ENCODE peak calls at places on chromosomes 4 and X, in four cellular contexts. L is A549, T is HepG2, M is K562. B is an unnamed sample.

GRCh38 chrX:73850124-73851013 is 287.4 kb downstream of the CHIC1 start:
- DNase-seq in L (peak), T (peak), M (peak), B (no peak)

GRCh38 chr4:94758700-94759399 is 1.1 kb downstream of the BMPR1B start:
- DNase-seq in L (peak), T (no peak), M (no peak), B (no peak)

GRCh38 chr4:69882150-69882549 is 22.2 kb upstream of the SULT1E1 start:
- DNase-seq in L (no peak), T (no peak), M (no peak), B (no peak)

GRCh38 chr4:186149872-186150271 is 41.5 kb upstream of the CYP4V2 start:
- DNase-seq in L (peak), T (peak), M (peak), B (peak)

GRCh38 chr4:25888781-25889180 is 25.2 kb upstream of the SMIM20 start:
- DNase-seq in L (no peak), T (no peak), M (no peak), B (no peak)

GRCh38 chr4:74188912-74189311 is 31.0 kb downstream of the MTHFD2L start:
- DNase-seq in L (no peak), T (no peak), M (no peak), B (no peak)

GRCh38 chrX:14941301-14941700 is 68.1 kb downstream of the MOSPD2 start:
- DNase-seq in L (no peak), T (no peak), M (no peak), B (no peak)

GRCh38 chrX:149073464-149073863 is 431.6 kb downstream of the IDS start:
- DNase-seq in L (no peak), T (no peak), M (no peak), B (no peak)

GRCh38 chr4:3043272-3044020 is 30.9 kb downstream of the HTT-AS start:
- DNase-seq in L (no peak), T (no peak), M (no peak), B (no peak)

GRCh38 chrX:45712067-45712466 is 511.4 kb upstream of the DIPK2B start:
- DNase-seq in L (no peak), T (no peak), M (no peak), B (no peak)

GRCh38 chrX:79161655-79162054 is 17.2 kb downstream of the GPR174 start:
- DNase-seq in L (no peak), T (no peak), M (no peak), B (no peak)

GRCh38 chr4:87081826-87082225 is 138.6 kb downstream of the KLHL8 start:
- DNase-seq in L (no peak), T (no peak), M (no peak), B (no peak)

GRCh38 chr4:140152760-140153418 is 1.1 kb downstream of the MAML3 start:
- DNase-seq in L (no peak), T (no peak), M (peak), B (peak)

GRCh38 chrX:31213941-31214340 is 142.1 kb upstream of the FTHL17 start:
- DNase-seq in L (no peak), T (no peak), M (peak), B (no peak)

GRCh38 chrX:49041683-49042529 is 1.3 kb downstream of the TFE3 start:
- DNase-seq in L (peak), T (no peak), M (peak), B (no peak)

GRCh38 chrX:54825716-54826428 is 18.3 kb downstream of the MAGED2 start:
- DNase-seq in L (peak), T (no peak), M (no peak), B (no peak)

GRCh38 chr4:93828332-93828829 is at the start of gene ATOH1:
- DNase-seq in L (peak), T (no peak), M (no peak), B (no peak)

GRCh38 chr4:79820427-79820826 is 252.6 kb downstream of the ANTXR2 start:
- DNase-seq in L (no peak), T (no peak), M (no peak), B (no peak)

DNA sequence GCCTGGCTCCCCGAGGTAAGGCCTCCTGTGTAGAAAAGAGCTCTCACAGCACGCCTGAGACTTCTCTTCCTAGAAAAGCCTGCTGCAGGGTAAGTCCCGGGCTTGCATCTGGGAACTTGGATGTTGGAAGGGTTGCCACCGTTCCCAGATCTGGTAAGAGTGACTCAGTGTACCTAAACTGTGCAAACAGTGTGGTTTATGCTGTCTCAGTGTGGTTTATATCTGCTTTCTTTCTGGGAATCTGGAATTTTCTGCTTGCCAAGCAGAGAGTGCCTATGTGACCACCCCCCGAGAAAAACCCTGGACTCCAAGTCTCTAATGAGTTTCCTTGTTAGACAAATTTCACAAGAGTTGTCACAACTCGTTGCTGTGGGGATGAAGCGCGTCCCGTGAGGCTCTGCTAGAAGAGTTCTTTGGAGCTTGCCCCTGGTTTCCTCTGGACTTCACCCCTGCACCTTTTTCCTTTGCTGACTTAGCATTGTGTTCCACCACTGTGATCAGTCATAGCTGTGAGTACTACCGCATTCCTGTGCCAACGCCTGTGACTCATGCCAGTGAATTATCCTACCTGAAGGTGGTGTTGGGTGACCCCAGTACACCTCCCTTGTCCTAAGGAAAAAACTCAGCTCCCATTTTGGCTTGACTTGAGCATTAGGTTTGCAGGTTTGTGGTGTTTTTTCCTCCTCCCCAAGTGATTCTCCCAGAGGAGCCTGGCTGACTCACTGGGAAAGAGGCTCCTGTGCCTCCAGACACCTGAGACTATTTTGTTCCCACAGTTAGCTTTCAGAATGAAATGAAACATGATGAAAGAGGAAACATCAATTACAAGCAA is 14.5 kb downstream of the SLC2A9 start:
- DNase-seq in L (peak), T (peak), M (no peak), B (no peak)
- TF ChIP-seq PHF8 in L (no peak), T (no peak), M (no peak), B (no peak)

DNA sequence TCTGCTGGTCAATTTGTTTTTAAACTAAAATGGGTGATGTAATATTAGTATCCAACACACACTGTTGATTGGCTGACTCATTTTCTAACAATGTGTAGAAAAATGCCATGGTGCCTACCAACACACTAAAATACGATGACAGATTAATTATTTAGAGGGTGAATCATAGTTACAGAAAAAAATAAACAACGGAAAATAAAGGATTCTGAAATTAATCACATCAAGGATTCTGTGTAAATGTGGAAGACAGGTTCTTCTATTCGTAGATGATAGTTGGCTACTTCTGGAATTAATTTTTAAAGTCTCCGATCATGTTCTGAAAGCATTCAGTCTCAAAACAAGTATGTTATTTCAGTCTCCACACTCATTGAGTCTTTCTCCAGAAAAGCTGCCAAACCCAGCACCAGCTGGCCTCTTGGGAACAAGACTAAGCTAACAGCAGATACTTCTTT is 8.2 kb upstream of the IQCM start:
- DNase-seq in L (peak), T (no peak), M (no peak), B (no peak)
- TF ChIP-seq PHF8 in L (no peak), T (no peak), M (no peak), B (no peak)

DNA sequence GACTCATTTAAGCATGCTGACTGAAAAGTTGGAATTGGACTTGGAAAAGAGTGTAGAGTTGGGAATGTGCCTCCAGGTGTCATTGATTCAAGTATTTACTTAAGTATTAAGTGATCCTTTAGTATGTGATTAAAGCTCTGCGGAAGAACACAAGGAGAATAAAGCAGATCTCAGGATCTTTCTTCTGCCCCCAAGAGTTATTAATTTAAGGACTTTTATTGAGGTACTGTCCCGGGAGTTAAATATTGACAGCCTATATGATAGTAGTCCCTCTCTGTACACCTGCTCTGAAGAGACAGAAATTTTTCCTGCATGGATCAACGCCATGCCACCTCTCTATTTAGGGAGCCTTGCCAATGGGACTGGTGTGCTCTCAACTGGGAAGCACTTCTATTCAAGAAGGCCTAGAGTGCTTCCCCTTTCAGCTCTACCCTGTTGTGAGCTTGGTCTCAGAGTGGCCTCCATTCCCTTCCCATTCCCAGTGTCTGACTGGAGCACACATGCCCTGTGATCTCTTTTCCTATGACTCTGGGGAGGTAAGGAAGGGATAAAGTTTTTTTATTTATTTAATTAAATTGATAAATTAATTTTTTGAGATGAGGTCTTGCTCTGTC is 75.9 kb downstream of the SHISA3 start:
- DNase-seq in L (no peak), T (no peak), M (no peak), B (no peak)
- TF ChIP-seq PHF8 in L (no peak), T (no peak), M (no peak), B (no peak)

DNA sequence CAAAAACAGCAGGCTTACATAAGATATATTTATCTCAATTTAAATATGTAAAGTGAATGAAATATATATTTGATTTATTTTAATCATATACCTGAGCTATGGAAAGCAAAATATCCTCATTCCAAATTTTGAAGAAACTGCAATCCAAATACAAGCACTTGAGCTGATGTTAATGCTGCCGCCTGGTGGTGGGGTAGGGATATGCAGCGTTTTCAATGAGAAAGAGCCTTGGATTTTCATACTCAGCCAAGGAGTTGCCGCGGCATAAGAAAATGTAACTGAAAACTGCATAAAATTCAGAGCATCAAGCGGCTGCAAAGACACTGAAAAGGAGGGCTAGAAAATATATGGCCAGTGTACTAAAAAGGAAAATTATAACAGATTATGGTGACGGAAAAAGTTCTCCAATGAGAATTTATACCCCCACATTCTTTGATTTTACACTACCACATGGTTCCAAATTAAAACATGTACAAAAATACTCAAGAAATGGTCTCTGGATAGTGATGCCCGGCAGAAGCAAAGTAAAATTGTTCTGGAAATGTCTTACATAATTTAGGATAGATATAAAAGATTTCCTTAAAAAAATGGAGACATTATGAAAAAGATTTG is 660.3 kb upstream of the PITX2 start:
- DNase-seq in L (peak), T (peak), M (peak), B (peak)
- TF ChIP-seq PHF8 in L (no peak), T (no peak), M (no peak), B (no peak)

GRCh38 chr4:10079951-10080873 is 36.4 kb downstream of the WDR1 start:
- DNase-seq in L (no peak), T (no peak), M (no peak), B (no peak)
- TF ChIP-seq PHF8 in L (no peak), T (no peak), M (no peak), B (no peak)

GRCh38 chr4:82555279-82555678 is 6.5 kb downstream of the TMEM150C start:
- DNase-seq in L (no peak), T (no peak), M (no peak), B (no peak)
- TF ChIP-seq PHF8 in L (no peak), T (no peak), M (no peak), B (no peak)

DNA sequence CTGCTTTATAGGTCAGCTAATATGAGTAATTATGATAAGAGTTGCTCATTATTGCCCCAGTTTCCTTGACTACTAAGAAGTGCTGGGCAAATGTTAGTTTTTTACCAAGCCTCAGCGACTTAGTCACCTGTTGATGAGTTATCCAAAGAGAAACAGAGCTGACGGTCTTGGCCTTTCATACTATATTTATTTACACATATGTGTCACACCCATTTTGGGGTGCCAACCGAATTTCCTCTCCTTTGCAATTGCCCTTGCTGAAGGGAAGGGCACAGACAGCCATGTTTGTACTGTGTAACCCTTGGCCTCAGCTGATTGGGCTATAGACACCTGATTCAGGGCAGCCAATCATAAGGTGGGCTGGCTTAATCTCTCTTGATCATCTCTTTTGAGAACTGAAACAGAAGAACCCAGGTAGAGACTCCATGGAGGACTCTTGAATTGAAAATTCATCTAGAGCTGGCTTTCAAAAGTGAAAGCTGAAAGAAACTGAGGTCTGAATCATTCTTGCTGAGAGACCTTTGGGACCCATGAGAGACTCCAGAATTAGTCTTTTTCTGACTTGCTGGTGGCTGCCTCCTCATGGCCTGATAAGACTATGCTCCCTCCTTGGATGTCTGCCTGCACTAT is 111.7 kb upstream of the RPS6KA3 start:
- DNase-seq in L (peak), T (no peak), M (no peak), B (no peak)
- TF ChIP-seq PHF8 in L (no peak), T (no peak), M (no peak), B (no peak)

GRCh38 chr4:155819066-155819465 is 47.0 kb downstream of the ASIC5 start:
- DNase-seq in L (no peak), T (no peak), M (no peak), B (no peak)
- TF ChIP-seq PHF8 in L (no peak), T (no peak), M (no peak), B (no peak)

DNA sequence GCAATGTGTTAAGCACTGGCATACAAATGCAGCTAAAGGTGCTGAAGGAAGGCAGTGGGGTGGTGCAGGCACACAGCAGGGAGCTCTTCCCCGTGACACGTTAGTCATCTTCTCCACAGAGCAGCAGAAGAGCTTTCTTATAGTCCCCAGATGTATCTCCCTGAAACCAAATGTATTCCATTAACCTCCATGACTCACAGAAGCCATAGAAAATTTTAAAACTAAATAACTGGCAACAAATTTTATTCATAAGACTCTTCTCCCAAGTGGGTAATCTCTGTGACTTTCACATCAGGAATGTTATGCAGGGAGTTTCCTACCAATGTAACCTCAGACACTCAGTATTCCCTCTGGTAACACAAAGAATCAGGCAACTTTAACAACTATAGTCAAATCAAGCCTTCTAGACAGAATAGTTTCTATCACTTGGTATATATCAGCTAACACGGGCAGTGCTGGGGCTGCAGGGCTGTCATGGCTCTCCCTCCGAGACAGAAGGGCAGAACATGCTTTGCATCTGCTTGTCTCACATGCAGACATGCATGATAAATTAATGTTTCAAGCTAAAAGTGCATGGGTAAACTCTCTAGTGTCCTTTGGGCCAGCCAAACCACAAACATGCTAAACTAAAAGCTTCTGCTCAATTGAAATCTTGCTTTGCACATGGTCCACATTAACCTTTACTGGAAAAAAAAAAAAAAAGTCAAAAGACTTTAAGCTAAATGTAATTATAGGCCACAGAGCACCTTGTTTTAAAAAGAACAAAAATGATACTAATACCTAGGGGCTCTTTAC is 28.2 kb downstream of the ANXA5 start:
- DNase-seq in L (no peak), T (no peak), M (no peak), B (no peak)
- TF ChIP-seq PHF8 in L (no peak), T (no peak), M (no peak), B (no peak)